ENCODE peak calls at places on chromosomes 16 and 17, in five cellular contexts. O is WTC11; R is nucleus accumbens; C is SHP77; D is activated CD4-positive, alpha-beta T cell treated with anti-CD3 and anti-CD28 coated beads, Interleukin-2, amount 50 U/mL, for 24 hours. F is an unnamed sample.

GRCh38 chr16:51326131-51326856 is 175.2 kb upstream of the SALL1 start:
- DNase-seq in O (no peak), R (peak), C (no peak), D (no peak), F (no peak)

GRCh38 chr17:47698749-47699535 is 5.0 kb downstream of the TBKBP1 start:
- DNase-seq in O (peak), R (peak), C (peak), D (peak), F (no peak)

GRCh38 chr17:81438688-81439087 is 43.4 kb downstream of the BAHCC1 start:
- DNase-seq in O (no peak), R (no peak), C (no peak), D (no peak), F (no peak)

GRCh38 chr16:30000768-30001631 is 5.0 kb downstream of the INO80E start:
- DNase-seq in O (peak), R (no peak), C (no peak), D (no peak), F (no peak)

GRCh38 chr17:7997186-7997585 is 5.2 kb upstream of the GUCY2D start:
- DNase-seq in O (peak), R (no peak), C (peak), D (no peak), F (no peak)

GRCh38 chr16:67676516-67676915 is 9.9 kb downstream of the C16orf86 start:
- DNase-seq in O (no peak), R (no peak), C (no peak), D (no peak), F (no peak)

GRCh38 chr17:40331743-40332641 is 23.0 kb downstream of the RARA start:
- DNase-seq in O (no peak), R (peak), C (peak), D (no peak), F (no peak)

GRCh38 chr16:85066346-85066885 is 38.8 kb downstream of the KIAA0513 start:
- DNase-seq in O (no peak), R (no peak), C (no peak), D (no peak), F (no peak)

GRCh38 chr17:58956997-58957724 is 149.5 kb downstream of the TRIM37 start:
- DNase-seq in O (no peak), R (no peak), C (no peak), D (no peak), F (no peak)

GRCh38 chr17:64131606-64132270 is 1.8 kb upstream of the ERN1 start:
- DNase-seq in O (no peak), R (no peak), C (no peak), D (no peak), F (no peak)

GRCh38 chr16:75250809-75251279 is 580 bp downstream of the BCAR1 start:
- DNase-seq in O (no peak), R (no peak), C (no peak), D (no peak), F (no peak)

GRCh38 chr17:57226793-57227192 is 29.5 kb upstream of the MSI2 start:
- DNase-seq in O (no peak), R (no peak), C (no peak), D (no peak), F (no peak)

GRCh38 chr17:17440938-17441730 is 35.7 kb upstream of the MED9 start:
- DNase-seq in O (no peak), R (no peak), C (no peak), D (no peak), F (no peak)

GRCh38 chr16:70804153-70804728 is 3.3 kb upstream of the VAC14 start:
- DNase-seq in O (no peak), R (no peak), C (no peak), D (no peak), F (no peak)

GRCh38 chr17:66351053-66351452 is 48.6 kb downstream of the PRKCA start:
- DNase-seq in O (no peak), R (no peak), C (no peak), D (no peak), F (no peak)

GRCh38 chr17:16351831-16352230 is 1.4 kb downstream of the CENPV start:
- DNase-seq in O (no peak), R (no peak), C (no peak), D (no peak), F (no peak)

GRCh38 chr16:75108792-75109731 is 7.5 kb downstream of the LDHD start:
- DNase-seq in O (no peak), R (peak), C (peak), D (peak), F (no peak)

GRCh38 chr17:6374761-6375312 is 60.1 kb downstream of the AIPL1 start:
- DNase-seq in O (peak), R (peak), C (no peak), D (peak), F (no peak)

F was measured in mesothelial cell of epicardium.